ENCODE peak calls at places on chromosomes 1 and 21, in four cellular contexts. H, A, O and M are unnamed samples.

GRCh38 chr1:205285391-205286101 is 36.0 kb downstream of the NUAK2 start:
- DNase-seq in O (peak; percentile 76), A (no peak), H (no peak), M (peak; percentile 60)

GRCh38 chr1:215146252-215146975 is 63.9 kb downstream of the KCNK2 start:
- DNase-seq in H (peak; percentile 21), A (peak; percentile 24), O (no peak), M (peak; percentile 69)

GRCh38 chr1:161706483-161707347 is at the start of gene FCRLA:
- DNase-seq in O (peak; percentile 88), A (no peak), H (no peak), M (peak; percentile 39)

GRCh38 chr1:95197616-95198252 is 36.3 kb upstream of the RWDD3 start:
- DNase-seq in A (no peak), H (no peak), O (no peak), M (no peak)

GRCh38 chr21:15730484-15731242 is 881 bp downstream of the USP25 start:
- DNase-seq in A (no peak), O (no peak), H (no peak), M (no peak)

GRCh38 chr1:85911742-85912141 is 203.5 kb upstream of the ZNHIT6 start:
- DNase-seq in A (no peak), H (peak; percentile 16), O (no peak), M (no peak)

GRCh38 chr1:221510793-221511503 is 230.9 kb downstream of the DUSP10 start:
- DNase-seq in O (no peak), H (no peak), A (no peak), M (no peak)

GRCh38 chr1:245298781-245299180 is 144.0 kb downstream of the KIF26B start:
- DNase-seq in H (no peak), A (no peak), O (no peak), M (no peak)

GRCh38 chr1:189431437-189431836 is 1046.2 kb downstream of the BRINP3 start:
- DNase-seq in O (no peak), A (no peak), H (no peak), M (peak; percentile 31)

GRCh38 chr1:81999364-81999763 is 198.6 kb downstream of the ADGRL2 start:
- DNase-seq in A (no peak), O (no peak), H (no peak), M (no peak)

GRCh38 chr1:150558761-150559626 is 9.8 kb downstream of the ADAMTSL4 start:
- DNase-seq in H (no peak), A (no peak), O (no peak), M (no peak)

GRCh38 chr1:67020304-67020703 is 33.6 kb downstream of the SLC35D1 start:
- DNase-seq in A (no peak), O (no peak), H (no peak), M (no peak)

GRCh38 chr1:156422602-156423091 is 53.6 kb downstream of the RHBG start:
- DNase-seq in O (no peak), A (no peak), H (no peak), M (no peak)

GRCh38 chr1:156421939-156422601 is 53.1 kb downstream of the RHBG start:
- DNase-seq in A (no peak), H (no peak), O (no peak), M (no peak)

GRCh38 chr1:156419863-156420208 is 50.8 kb downstream of the RHBG start:
- DNase-seq in A (peak; percentile 7), H (no peak), O (no peak), M (no peak)

GRCh38 chr1:156420209-156421061 is 51.4 kb downstream of the RHBG start:
- DNase-seq in H (no peak), A (no peak), O (no peak), M (no peak)

DNA sequence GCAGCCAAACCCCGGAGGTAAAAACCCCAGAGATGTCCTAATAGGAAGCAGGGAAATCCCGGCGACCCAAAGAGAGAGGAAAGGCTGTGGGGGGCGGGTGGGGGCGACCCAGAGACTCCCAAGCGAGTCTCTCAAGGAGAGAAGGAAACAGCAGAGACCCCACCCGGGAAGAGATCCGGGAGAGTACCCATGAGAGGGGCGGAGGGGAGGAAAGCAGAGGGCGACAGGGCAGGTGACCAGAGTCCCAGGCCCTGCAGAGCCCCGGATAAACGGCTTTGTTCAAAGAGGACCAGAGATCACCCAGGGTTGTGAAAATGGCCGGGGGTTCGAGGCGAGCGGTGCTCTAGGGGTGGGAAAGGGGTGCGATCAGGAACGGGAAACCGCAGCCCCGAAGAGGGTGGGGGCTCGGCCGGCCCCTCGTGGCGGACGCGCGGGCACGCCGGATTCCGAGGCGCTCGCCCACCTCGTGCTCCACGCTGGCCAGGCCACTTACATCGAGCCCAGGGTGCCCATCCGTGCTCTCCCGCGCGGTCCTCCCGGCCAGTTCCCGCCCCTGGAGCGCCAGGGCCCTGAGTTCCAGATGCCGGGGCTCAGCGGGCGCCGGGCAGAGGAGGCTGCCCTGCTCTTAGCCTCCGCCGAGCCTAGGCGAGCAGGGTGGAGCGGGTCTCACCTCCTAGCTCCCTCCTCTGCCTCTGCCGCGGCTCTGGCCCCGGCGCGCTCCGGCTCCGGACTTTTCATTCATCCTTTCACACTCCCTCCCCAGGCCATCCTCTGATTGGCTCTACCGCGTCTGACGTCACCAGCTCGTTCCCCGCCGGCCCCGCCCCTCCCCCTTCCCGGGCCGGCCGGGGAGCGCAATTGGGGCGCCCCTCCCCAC is 52.3 kb downstream of the RHBG start:
- DNase-seq in O (peak; percentile 39), A (peak; percentile 19), H (peak; percentile 71), M (peak; percentile 16)
- TF ChIP-seq POLR2A in O (peak; percentile 82), A (no peak), H (peak; percentile 93), M (no peak)

GRCh38 chr1:92826792-92827191 is 5.0 kb upstream of the RPL5 start:
- DNase-seq in A (no peak), O (no peak), H (no peak), M (no peak)
- TF ChIP-seq MAX in A (no peak), O (no peak), H (no peak), M (no peak)

DNA sequence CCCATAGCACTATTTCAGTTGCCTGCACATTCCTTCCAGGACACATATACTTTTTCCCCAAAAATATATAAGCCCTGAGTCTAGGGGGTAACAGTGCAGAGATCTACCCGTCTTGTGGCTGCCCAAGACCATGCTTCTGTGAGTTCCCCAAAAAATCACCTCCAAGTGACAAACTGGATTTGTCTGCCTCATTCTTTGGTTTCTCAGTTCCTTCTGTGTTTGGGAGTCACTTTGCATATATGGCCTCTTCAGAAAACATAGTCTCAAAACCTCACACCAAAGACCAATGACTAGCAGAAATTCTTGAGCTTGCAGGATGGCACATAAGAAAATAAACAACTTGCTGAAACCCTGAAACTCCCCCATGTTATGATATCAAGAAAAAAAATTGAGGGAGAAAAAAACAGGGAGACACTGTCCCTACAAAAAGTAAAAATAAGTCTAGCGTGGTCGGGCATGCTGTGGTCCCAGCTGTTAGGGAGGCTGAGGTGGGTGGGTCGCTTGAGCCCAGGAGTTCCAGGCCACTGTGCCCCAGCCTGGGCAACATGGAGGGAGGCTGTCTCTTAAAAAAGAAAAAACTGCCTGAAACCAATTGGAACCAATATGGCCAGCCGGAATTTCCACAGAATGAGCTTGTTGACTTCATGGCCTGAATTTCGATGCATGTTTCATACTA is 8.0 kb downstream of the JMJD4 start:
- DNase-seq in O (peak; percentile 30), H (no peak), A (no peak), M (no peak)
- TF ChIP-seq POLR2A in O (no peak), H (no peak), A (no peak), M (no peak)

GRCh38 chr1:59972216-59972924 is 45.8 kb upstream of the CYP2J2 start:
- DNase-seq in O (no peak), H (no peak), A (no peak), M (no peak)
- TF ChIP-seq MAX in O (no peak), H (no peak), A (no peak), M (no peak)

GRCh38 chr1:198761859-198762616 is 123.2 kb downstream of the PTPRC start:
- DNase-seq in A (no peak), H (no peak), O (no peak), M (no peak)
- TF ChIP-seq POLR2A in A (no peak), H (no peak), O (no peak), M (no peak)

GRCh38 chr21:44846485-44847260 is 26.8 kb downstream of the PTTG1IP start:
- DNase-seq in O (no peak), A (peak; percentile 48), H (no peak), M (peak; percentile 90)
- TF ChIP-seq MAX in O (no peak), A (peak; percentile 78), H (no peak), M (peak; percentile 98)

DNA sequence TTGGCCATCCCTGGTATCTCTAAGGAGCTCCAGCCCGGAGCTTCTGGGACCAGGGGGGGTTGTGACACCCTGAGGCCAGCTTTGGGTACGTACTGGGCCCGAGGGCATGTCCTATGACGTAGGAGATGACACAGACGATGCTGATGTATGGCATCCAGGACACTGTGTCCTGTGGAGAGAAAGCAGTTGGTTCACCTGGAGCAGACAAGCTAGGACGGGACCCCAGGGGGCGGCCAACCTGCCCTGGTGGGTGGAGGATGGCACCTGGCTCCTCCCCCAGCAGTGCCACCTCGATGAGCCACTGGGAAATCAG is 12.1 kb upstream of the SLC2A7 start:
- DNase-seq in A (no peak), H (no peak), O (no peak), M (no peak)
- TF ChIP-seq POLR2A in A (no peak), H (no peak), O (peak; percentile 10), M (no peak)

GRCh38 chr1:32393136-32393535 is 1.1 kb downstream of the BSDC1 start:
- DNase-seq in O (no peak), A (peak; percentile 13), H (no peak), M (no peak)
- TF ChIP-seq MAX in O (no peak), A (no peak), H (no peak), M (no peak)

GRCh38 chr1:88681223-88681622 is 2.9 kb upstream of the PKN2 start:
- DNase-seq in H (no peak), O (no peak), A (no peak), M (no peak)

GRCh38 chr1:88685239-88685604 is 1.1 kb downstream of the PKN2 start:
- DNase-seq in O (no peak), A (no peak), H (no peak), M (no peak)

GRCh38 chr1:88683848-88684481 is at the start of gene PKN2:
- DNase-seq in A (peak; percentile 96), H (peak; percentile 97), O (peak; percentile 92), M (peak; percentile 99)

GRCh38 chr1:88683516-88683847 is 591 bp upstream of the PKN2 start:
- DNase-seq in O (no peak), A (no peak), H (no peak), M (peak; percentile 85)

GRCh38 chr1:88684482-88685238 is 587 bp downstream of the PKN2 start:
- DNase-seq in O (no peak), A (peak; percentile 18), H (peak; percentile 49), M (peak; percentile 88)
- TF ChIP-seq POLR2A in O (no peak), A (no peak), H (no peak), M (peak; percentile 32)